ENCODE peak calls at places on chromosomes 2 and 18, in six cellular contexts. One of them, this sample, is unnamed.

GRCh38 chr2:18369750-18370149 is 190.7 kb downstream of the RDH14 start:
- DNase-seq in HCT116: no peak
- DNase-seq in foreskin fibroblast: peak
- DNase-seq in heart left ventricle: no peak
- DNase-seq in uterus: no peak
- DNase-seq in upper lobe of right lung: no peak
- DNase-seq in this sample: peak

GRCh38 chr2:218501665-218502064 is 66.5 kb downstream of the USP37 start:
- DNase-seq in upper lobe of right lung: no peak
- DNase-seq in foreskin fibroblast: peak
- DNase-seq in heart left ventricle: no peak
- DNase-seq in uterus: no peak
- DNase-seq in HCT116: no peak
- DNase-seq in this sample: peak

GRCh38 chr2:69018629-69019227 is 5.7 kb downstream of the ANTXR1 start:
- DNase-seq in HCT116: no peak
- DNase-seq in heart left ventricle: no peak
- DNase-seq in upper lobe of right lung: no peak
- DNase-seq in foreskin fibroblast: no peak
- DNase-seq in uterus: no peak
- DNase-seq in this sample: no peak

GRCh38 chr2:120261387-120262006 is 8.8 kb downstream of the RALB start:
- DNase-seq in HCT116: no peak
- DNase-seq in foreskin fibroblast: no peak
- DNase-seq in uterus: no peak
- DNase-seq in upper lobe of right lung: no peak
- DNase-seq in heart left ventricle: no peak
- DNase-seq in this sample: no peak

GRCh38 chr2:187442378-187442777 is 5.7 kb downstream of the CALCRL start:
- DNase-seq in heart left ventricle: no peak
- DNase-seq in upper lobe of right lung: no peak
- DNase-seq in HCT116: no peak
- DNase-seq in uterus: no peak
- DNase-seq in foreskin fibroblast: no peak
- DNase-seq in this sample: no peak

GRCh38 chr2:64298161-64298560 is 153.9 kb upstream of the PELI1 start:
- DNase-seq in foreskin fibroblast: no peak
- DNase-seq in HCT116: no peak
- DNase-seq in upper lobe of right lung: no peak
- DNase-seq in heart left ventricle: no peak
- DNase-seq in uterus: no peak
- DNase-seq in this sample: peak

GRCh38 chr2:190468814-190469569 is 60.8 kb downstream of the MFSD6 start:
- DNase-seq in foreskin fibroblast: peak
- DNase-seq in uterus: peak
- DNase-seq in upper lobe of right lung: no peak
- DNase-seq in HCT116: peak
- DNase-seq in heart left ventricle: peak
- DNase-seq in this sample: peak

GRCh38 chr2:236962816-236963215 is 122.9 kb upstream of the COPS8 start:
- DNase-seq in foreskin fibroblast: no peak
- DNase-seq in heart left ventricle: no peak
- DNase-seq in uterus: no peak
- DNase-seq in HCT116: no peak
- DNase-seq in upper lobe of right lung: no peak
- DNase-seq in this sample: no peak

GRCh38 chr2:73202156-73203054 is at the start of gene NOTO:
- DNase-seq in upper lobe of right lung: no peak
- DNase-seq in HCT116: no peak
- DNase-seq in foreskin fibroblast: no peak
- DNase-seq in uterus: no peak
- DNase-seq in heart left ventricle: no peak
- DNase-seq in this sample: no peak

GRCh38 chr2:109636290-109636675 is 22.1 kb downstream of the SOWAHC start:
- DNase-seq in upper lobe of right lung: no peak
- DNase-seq in heart left ventricle: no peak
- DNase-seq in uterus: no peak
- DNase-seq in foreskin fibroblast: peak
- DNase-seq in HCT116: no peak
- DNase-seq in this sample: peak

GRCh38 chr2:10407841-10408648 is 40.1 kb downstream of the ODC1 start:
- DNase-seq in foreskin fibroblast: peak
- DNase-seq in HCT116: peak
- DNase-seq in upper lobe of right lung: peak
- DNase-seq in uterus: peak
- DNase-seq in heart left ventricle: no peak
- DNase-seq in this sample: peak

GRCh38 chr18:50792885-50793284 is 26.9 kb downstream of the MRO start:
- DNase-seq in uterus: no peak
- DNase-seq in HCT116: no peak
- DNase-seq in heart left ventricle: no peak
- DNase-seq in upper lobe of right lung: no peak
- DNase-seq in foreskin fibroblast: no peak
- DNase-seq in this sample: no peak
- TF ChIP-seq CTCF in uterus: no peak
- TF ChIP-seq CTCF in HCT116: no peak
- TF ChIP-seq CTCF in heart left ventricle: no peak
- TF ChIP-seq CTCF in upper lobe of right lung: no peak
- TF ChIP-seq CTCF in foreskin fibroblast: no peak
- TF ChIP-seq CTCF in this sample: no peak

GRCh38 chr2:233384811-233385488 is 30.7 kb downstream of the DGKD start:
- DNase-seq in foreskin fibroblast: no peak
- DNase-seq in upper lobe of right lung: no peak
- DNase-seq in uterus: no peak
- DNase-seq in heart left ventricle: no peak
- DNase-seq in HCT116: no peak
- DNase-seq in this sample: no peak
- H3K4me3 ChIP-seq in foreskin fibroblast: no peak
- H3K4me3 ChIP-seq in upper lobe of right lung: no peak
- H3K4me3 ChIP-seq in uterus: no peak
- H3K4me3 ChIP-seq in heart left ventricle: no peak
- H3K4me3 ChIP-seq in HCT116: no peak
- H3K4me3 ChIP-seq in this sample: no peak

GRCh38 chr2:19667085-19667484 is 234.7 kb downstream of the TTC32 start:
- DNase-seq in heart left ventricle: no peak
- DNase-seq in uterus: no peak
- DNase-seq in foreskin fibroblast: no peak
- DNase-seq in HCT116: peak
- DNase-seq in upper lobe of right lung: no peak
- DNase-seq in this sample: peak
- TF ChIP-seq CTCF in heart left ventricle: peak
- TF ChIP-seq CTCF in uterus: no peak
- TF ChIP-seq CTCF in foreskin fibroblast: peak
- TF ChIP-seq CTCF in HCT116: peak
- TF ChIP-seq CTCF in upper lobe of right lung: no peak
- TF ChIP-seq CTCF in this sample: peak

GRCh38 chr2:28400434-28400833 is 7.8 kb downstream of the FOSL2 start:
- DNase-seq in upper lobe of right lung: no peak
- DNase-seq in foreskin fibroblast: no peak
- DNase-seq in uterus: no peak
- DNase-seq in HCT116: no peak
- DNase-seq in heart left ventricle: no peak
- DNase-seq in this sample: no peak
- H3K4me3 ChIP-seq in upper lobe of right lung: no peak
- H3K4me3 ChIP-seq in foreskin fibroblast: no peak
- H3K4me3 ChIP-seq in uterus: no peak
- H3K4me3 ChIP-seq in HCT116: no peak
- H3K4me3 ChIP-seq in heart left ventricle: no peak
- H3K4me3 ChIP-seq in this sample: no peak

DNA sequence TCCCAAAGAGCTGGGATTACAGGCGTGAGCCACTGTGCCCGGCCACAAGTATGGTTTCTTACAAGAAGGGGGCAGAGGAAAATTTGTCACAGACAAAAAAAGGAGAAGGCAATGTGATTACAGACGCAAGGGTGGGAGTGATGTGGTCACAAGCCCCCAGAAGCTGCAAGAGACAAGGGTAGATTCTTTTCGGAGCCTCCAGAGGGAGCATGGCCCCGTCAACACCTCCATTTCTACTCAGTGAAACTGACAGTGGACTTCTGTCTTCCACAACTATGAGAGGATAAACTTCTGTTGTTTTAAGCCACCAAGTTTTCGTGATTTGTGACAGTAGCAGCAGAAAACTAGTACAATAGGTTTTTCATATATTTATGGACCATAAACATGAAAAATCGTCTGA is 2.1 kb upstream of the TCF7L1 start:
- DNase-seq in uterus: peak
- DNase-seq in foreskin fibroblast: no peak
- DNase-seq in upper lobe of right lung: no peak
- DNase-seq in HCT116: no peak
- DNase-seq in heart left ventricle: peak
- DNase-seq in this sample: peak
- TF ChIP-seq CTCF in uterus: peak
- TF ChIP-seq CTCF in foreskin fibroblast: peak
- TF ChIP-seq CTCF in upper lobe of right lung: peak
- TF ChIP-seq CTCF in HCT116: peak
- TF ChIP-seq CTCF in heart left ventricle: peak
- TF ChIP-seq CTCF in this sample: peak

GRCh38 chr18:22345733-22346132 is 72.0 kb downstream of the CTAGE1 start:
- DNase-seq in uterus: no peak
- DNase-seq in upper lobe of right lung: no peak
- DNase-seq in heart left ventricle: no peak
- DNase-seq in HCT116: no peak
- DNase-seq in foreskin fibroblast: no peak
- DNase-seq in this sample: peak

GRCh38 chr18:22347624-22348511 is 69.8 kb downstream of the CTAGE1 start:
- DNase-seq in heart left ventricle: peak
- DNase-seq in foreskin fibroblast: no peak
- DNase-seq in uterus: peak
- DNase-seq in upper lobe of right lung: peak
- DNase-seq in HCT116: no peak
- DNase-seq in this sample: peak

GRCh38 chr18:22348521-22349316 is 69.0 kb downstream of the CTAGE1 start:
- DNase-seq in uterus: peak
- DNase-seq in upper lobe of right lung: peak
- DNase-seq in foreskin fibroblast: no peak
- DNase-seq in heart left ventricle: peak
- DNase-seq in HCT116: no peak
- DNase-seq in this sample: peak

GRCh38 chr18:22346342-22346967 is 71.3 kb downstream of the CTAGE1 start:
- DNase-seq in heart left ventricle: peak
- DNase-seq in uterus: peak
- DNase-seq in upper lobe of right lung: no peak
- DNase-seq in foreskin fibroblast: peak
- DNase-seq in HCT116: no peak
- DNase-seq in this sample: peak

DNA sequence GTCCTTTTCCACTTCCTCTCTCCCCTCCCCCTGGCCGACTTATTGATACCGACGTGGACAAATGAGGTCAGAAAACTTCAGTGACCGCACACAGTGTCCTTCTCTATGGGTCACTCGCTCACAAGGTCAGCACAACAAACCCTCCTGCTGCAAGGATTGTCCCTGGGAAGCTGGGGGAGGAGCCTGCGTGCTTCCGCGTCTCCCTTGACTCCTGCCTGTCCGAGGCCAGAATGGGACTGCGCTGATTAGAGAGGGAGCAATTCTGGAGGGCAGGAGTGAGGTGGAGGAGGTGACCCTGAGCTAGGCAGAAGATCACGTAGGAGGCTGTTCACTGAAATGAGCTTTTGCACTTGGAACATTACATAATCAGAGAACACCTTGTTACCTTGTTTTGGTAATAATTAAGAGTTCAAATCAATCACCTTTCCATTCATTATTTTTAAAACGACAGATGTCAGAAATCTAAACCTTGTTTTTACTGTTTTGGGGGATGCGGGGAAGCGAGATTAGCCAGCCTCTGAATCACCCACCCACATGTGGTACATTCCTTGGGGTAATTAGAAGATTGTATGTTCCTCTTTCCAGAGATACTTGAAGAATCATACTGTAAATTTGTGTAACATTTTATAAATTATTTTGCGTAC is 70.6 kb downstream of the CTAGE1 start:
- DNase-seq in heart left ventricle: peak
- DNase-seq in foreskin fibroblast: no peak
- DNase-seq in upper lobe of right lung: peak
- DNase-seq in uterus: peak
- DNase-seq in HCT116: no peak
- DNase-seq in this sample: peak
- H3K4me3 ChIP-seq in heart left ventricle: peak
- H3K4me3 ChIP-seq in foreskin fibroblast: no peak
- H3K4me3 ChIP-seq in upper lobe of right lung: peak
- H3K4me3 ChIP-seq in uterus: peak
- H3K4me3 ChIP-seq in HCT116: no peak
- H3K4me3 ChIP-seq in this sample: peak

GRCh38 chr2:43227830-43228280 is 1.4 kb upstream of the ZFP36L2 start:
- DNase-seq in heart left ventricle: no peak
- DNase-seq in foreskin fibroblast: no peak
- DNase-seq in HCT116: no peak
- DNase-seq in upper lobe of right lung: no peak
- DNase-seq in uterus: no peak
- DNase-seq in this sample: no peak
- TF ChIP-seq CTCF in heart left ventricle: no peak
- TF ChIP-seq CTCF in foreskin fibroblast: peak
- TF ChIP-seq CTCF in HCT116: peak
- TF ChIP-seq CTCF in upper lobe of right lung: no peak
- TF ChIP-seq CTCF in uterus: peak
- TF ChIP-seq CTCF in this sample: no peak

DNA sequence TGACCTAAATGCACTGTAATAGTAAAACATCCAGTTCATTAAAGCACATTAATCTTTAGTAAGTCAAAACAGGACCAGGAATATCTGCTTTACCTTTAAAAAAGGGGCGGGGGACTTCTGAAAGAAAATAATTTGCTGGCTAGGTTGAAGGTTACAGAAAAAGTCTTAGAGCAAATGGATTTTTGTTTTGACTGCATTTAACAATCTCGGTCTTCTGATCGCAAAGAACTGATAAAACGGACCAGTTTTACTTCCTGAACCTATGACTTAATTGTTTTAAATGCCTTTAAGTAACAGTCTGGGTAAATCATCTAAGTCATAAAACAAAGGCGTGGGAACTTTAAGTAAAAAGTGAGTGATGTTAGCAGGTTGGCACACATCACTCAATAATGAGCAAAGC is 783 bp downstream of the BUB1 start:
- DNase-seq in foreskin fibroblast: no peak
- DNase-seq in upper lobe of right lung: no peak
- DNase-seq in heart left ventricle: no peak
- DNase-seq in HCT116: no peak
- DNase-seq in uterus: no peak
- DNase-seq in this sample: no peak
- H3K4me3 ChIP-seq in foreskin fibroblast: peak
- H3K4me3 ChIP-seq in upper lobe of right lung: no peak
- H3K4me3 ChIP-seq in heart left ventricle: peak
- H3K4me3 ChIP-seq in HCT116: peak
- H3K4me3 ChIP-seq in uterus: no peak
- H3K4me3 ChIP-seq in this sample: peak

This sample was measured in choroid plexus epithelial cell.